ENCODE peak calls at places on chromosomes 4 and X, in six cellular contexts. C is RCC 7860; H is H1; K is activated CD4-positive, alpha-beta T cell treated with anti-CD3 and anti-CD28 coated beads, Interleukin-2, amount 10 ng/mL, durations not matched to agents 7 days and 5 days; E is OCI-LY7; U is LHCN-M2. Y is an unnamed sample.

GRCh38 chr4:56128231-56128630 is 179.5 kb downstream of the CEP135 start:
- DNase-seq in E (no peak), U (peak; percentile 26), H (no peak), K (no peak), C (no peak), Y (no peak)

GRCh38 chr4:168710353-168710946 is 213.6 kb downstream of the PALLD start:
- DNase-seq in H (no peak), U (peak; percentile 85), K (peak; percentile 22), C (peak; percentile 18), E (no peak), Y (no peak)

GRCh38 chr4:80086296-80086695 is 13.3 kb upstream of the ANTXR2 start:
- DNase-seq in K (no peak), U (no peak), E (no peak), H (no peak), C (no peak), Y (no peak)

GRCh38 chr4:37661643-37662221 is 24.4 kb downstream of the RELL1 start:
- DNase-seq in U (peak; percentile 88), H (no peak), K (no peak), C (peak; percentile 13), E (no peak), Y (no peak)

GRCh38 chrX:1554469-1555210 is 17.7 kb upstream of the P2RY8 start:
- DNase-seq in E (peak; percentile 54), U (no peak), H (no peak), C (no peak), K (peak; percentile 87), Y (no peak)

GRCh38 chr4:84849051-84849640 is 117.3 kb downstream of the WDFY3 start:
- DNase-seq in E (no peak), U (peak; percentile 63), H (no peak), C (no peak), K (no peak), Y (no peak)

GRCh38 chrX:150848914-150849365 is 49.5 kb downstream of the CD99L2 start:
- DNase-seq in H (no peak), K (no peak), E (no peak), C (peak; percentile 8), U (peak; percentile 31), Y (peak; percentile 34)

GRCh38 chr4:150821641-150822040 is 193.4 kb downstream of the LRBA start:
- DNase-seq in C (no peak), K (no peak), E (no peak), U (no peak), H (no peak), Y (no peak)

GRCh38 chr4:140047017-140047640 is 106.9 kb downstream of the MAML3 start:
- DNase-seq in E (no peak), K (no peak), H (no peak), C (no peak), U (no peak), Y (no peak)

GRCh38 chr4:92303621-92304027 is at the start of gene GRID2:
- DNase-seq in K (no peak), C (no peak), U (peak; percentile 17), H (peak; percentile 80), E (no peak), Y (no peak)

GRCh38 chrX:40570346-40571093 is 10.2 kb upstream of the ATP6AP2 start:
- DNase-seq in C (no peak), E (no peak), K (peak; percentile 11), H (no peak), U (peak; percentile 7), Y (no peak)

GRCh38 chrX:68947882-68948605 is 119.2 kb downstream of the EFNB1 start:
- DNase-seq in E (no peak), U (no peak), K (no peak), C (no peak), H (no peak), Y (no peak)

GRCh38 chrX:140697618-140698017 is 11.9 kb upstream of the LINC00632 start:
- DNase-seq in E (no peak), C (no peak), K (no peak), H (no peak), U (no peak), Y (no peak)

GRCh38 chr4:114384629-114385028 is 214.0 kb upstream of the UGT8 start:
- DNase-seq in H (no peak), C (peak; percentile 5), E (peak; percentile 36), K (peak; percentile 21), U (peak; percentile 54), Y (no peak)

GRCh38 chrX:69107231-69107739 is 58.0 kb downstream of the PJA1 start:
- DNase-seq in U (no peak), H (no peak), E (no peak), C (no peak), K (no peak), Y (no peak)

GRCh38 chrX:48498374-48498809 is 10.4 kb upstream of the PORCN start:
- DNase-seq in H (no peak), C (peak; percentile 98), U (peak; percentile 88), E (no peak), K (no peak), Y (no peak)

GRCh38 chrX:72274526-72274925 is 2.5 kb downstream of the RPS4X start:
- DNase-seq in H (no peak), E (no peak), U (no peak), K (no peak), C (no peak), Y (no peak)

GRCh38 chrX:47514553-47515235 is 31.7 kb upstream of the ZNF41 start:
- DNase-seq in E (no peak), U (peak; percentile 61), K (no peak), C (peak; percentile 6), H (no peak), Y (no peak)

GRCh38 chrX:15745179-15745578 is 7.1 kb downstream of the CA5B start:
- DNase-seq in C (no peak), E (no peak), U (no peak), H (no peak), K (no peak), Y (no peak)

GRCh38 chr4:14218641-14219040 is 591.1 kb upstream of the BOD1L1 start:
- DNase-seq in C (no peak), K (no peak), U (no peak), E (no peak), H (no peak), Y (no peak)

GRCh38 chr4:78936989-78937388 is 2.2 kb downstream of the PAQR3 start:
- DNase-seq in U (no peak), E (no peak), K (no peak), C (no peak), H (no peak), Y (no peak)

GRCh38 chrX:132043977-132044376 is 20.9 kb downstream of the STK26 start:
- DNase-seq in U (no peak), K (no peak), C (no peak), H (no peak), E (no peak), Y (no peak)

GRCh38 chr4:150078041-150078995 is at the start of gene DCLK2:
- DNase-seq in U (peak; percentile 72), E (no peak), K (no peak), C (peak; percentile 56), H (peak; percentile 65), Y (peak; percentile 65)

GRCh38 chr4:11218692-11219091 is 210.0 kb downstream of the HS3ST1 start:
- DNase-seq in C (no peak), H (no peak), U (no peak), E (no peak), K (no peak), Y (no peak)

GRCh38 chrX:150813922-150814321 is 84.5 kb downstream of the CD99L2 start:
- DNase-seq in K (no peak), C (no peak), U (peak; percentile 10), E (no peak), H (no peak), Y (no peak)

GRCh38 chr4:174318829-174319764 is 35.4 kb downstream of the CEP44 start:
- DNase-seq in H (no peak), E (peak; percentile 50), C (no peak), K (peak; percentile 27), U (peak; percentile 55), Y (no peak)